ENCODE peak calls at places on chromosomes 7 and 10, in five cellular contexts. W, R, B, C and D are unnamed samples. For H3K9me3, the result is how much of the 10 kb centered on the place peaks cover.

GRCh38 chr10:73819513-73820093 is 8.2 kb upstream of the NDST2 start:
- DNase-seq in W (no peak), R (peak), B (no peak), C (no peak), D (peak)

GRCh38 chr10:97154789-97155188 is 31.0 kb downstream of the SLIT1 start:
- DNase-seq in W (no peak), R (no peak), B (no peak), C (no peak), D (no peak)

GRCh38 chr10:79055892-79056291 is 12.9 kb upstream of the ZMIZ1 start:
- DNase-seq in W (no peak), R (no peak), B (peak), C (no peak), D (peak)

GRCh38 chr10:125343118-125343752 is 182.9 kb upstream of the CTBP2 start:
- DNase-seq in W (no peak), R (no peak), B (no peak), C (no peak), D (no peak)

GRCh38 chr10:3401491-3401938 is 228.9 kb upstream of the PITRM1 start:
- DNase-seq in W (no peak), R (no peak), B (no peak), C (no peak), D (no peak)

GRCh38 chr7:33986951-33987948 is 81.9 kb downstream of the BMPER start:
- DNase-seq in W (no peak), R (no peak), B (no peak), C (peak), D (peak)

GRCh38 chr10:101263146-101263837 is 34.0 kb upstream of the LBX1 start:
- DNase-seq in W (no peak), R (no peak), B (no peak), C (no peak), D (no peak)

GRCh38 chr10:78471723-78472541 is 438.3 kb downstream of the RPS24 start:
- DNase-seq in W (no peak), R (no peak), B (peak), C (no peak), D (no peak)

GRCh38 chr10:48625013-48625412 is 20.1 kb upstream of the ARHGAP22 start:
- DNase-seq in W (no peak), R (no peak), B (no peak), C (no peak), D (no peak)

GRCh38 chr10:78960316-78960800 is 108.4 kb upstream of the ZMIZ1 start:
- DNase-seq in W (no peak), R (peak), B (peak), C (peak), D (peak)

GRCh38 chr10:93991596-93992284 is 2.0 kb upstream of the PLCE1 start:
- DNase-seq in W (no peak), R (peak), B (peak), C (no peak), D (peak)

DNA sequence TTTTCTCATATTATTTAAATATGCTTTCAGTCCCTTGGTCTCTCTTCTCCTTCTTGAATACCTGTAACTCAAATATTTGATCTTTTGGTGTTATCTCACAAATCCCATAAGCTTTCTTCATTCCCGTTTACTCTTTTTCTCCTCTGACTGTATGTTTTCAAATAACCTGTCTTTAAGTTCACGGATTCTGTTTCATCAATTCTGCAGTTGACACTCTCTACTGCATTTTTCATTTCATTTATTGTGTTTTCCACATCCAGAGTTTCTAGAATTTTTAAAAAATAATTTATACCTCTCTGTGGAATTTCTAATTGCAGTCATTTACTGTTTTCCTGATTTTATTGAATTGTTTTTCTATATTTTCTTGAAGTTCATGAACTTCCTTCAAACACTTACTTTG is 298.4 kb downstream of the PTPRN2 start:
- DNase-seq in W (no peak), R (no peak), B (no peak), C (no peak), D (no peak)
- H3K9me3 ChIP-seq in W (under half), R (half or more), B (under half), C (under half), D (under half)

GRCh38 chr7:44964384-44964830 is 14.4 kb downstream of the MYO1G start:
- DNase-seq in W (no peak), R (no peak), B (peak), C (no peak), D (no peak)

GRCh38 chr7:44961844-44962482 is 16.9 kb downstream of the MYO1G start:
- DNase-seq in W (no peak), R (no peak), B (peak), C (no peak), D (no peak)

GRCh38 chr7:44963526-44964290 is 15.1 kb downstream of the MYO1G start:
- DNase-seq in W (no peak), R (no peak), B (peak), C (no peak), D (no peak)

GRCh38 chr7:44964831-44965440 is 13.9 kb downstream of the MYO1G start:
- DNase-seq in W (no peak), R (no peak), B (peak), C (no peak), D (no peak)

GRCh38 chr7:44962483-44963251 is 16.1 kb downstream of the MYO1G start:
- DNase-seq in W (no peak), R (no peak), B (peak), C (no peak), D (no peak)
- H3K4me3 ChIP-seq in W (no peak), R (peak), B (no peak), C (peak), D (no peak)

GRCh38 chr7:141567465-141567864 is 16.3 kb downstream of the AGK start:
- DNase-seq in W (no peak), R (no peak), B (no peak), C (no peak), D (no peak)
- H3K9me3 ChIP-seq in W (under half), R (under half), B (under half), C (under half), D (under half)

GRCh38 chr10:33329178-33329577 is 5.3 kb downstream of the NRP1 start:
- DNase-seq in W (no peak), R (no peak), B (no peak), C (no peak), D (no peak)

GRCh38 chr10:33326897-33327296 is 7.6 kb downstream of the NRP1 start:
- DNase-seq in W (no peak), R (no peak), B (no peak), C (no peak), D (no peak)

GRCh38 chr10:33325929-33326328 is 8.5 kb downstream of the NRP1 start:
- DNase-seq in W (no peak), R (no peak), B (no peak), C (no peak), D (no peak)

GRCh38 chr10:33328253-33328652 is 6.2 kb downstream of the NRP1 start:
- DNase-seq in W (no peak), R (no peak), B (no peak), C (no peak), D (no peak)

GRCh38 chr10:33327750-33328149 is 6.7 kb downstream of the NRP1 start:
- DNase-seq in W (no peak), R (no peak), B (no peak), C (no peak), D (no peak)
- H3K4me3 ChIP-seq in W (no peak), R (peak), B (no peak), C (no peak), D (no peak)

GRCh38 chr7:64359543-64359942 is 45.8 kb downstream of the ZNF736 start:
- DNase-seq in W (no peak), R (no peak), B (no peak), C (no peak), D (no peak)
- H3K9me3 ChIP-seq in W (under half), R (half or more), B (under half), C (under half), D (half or more)

GRCh38 chr7:140655511-140656408 is 15.1 kb upstream of the DENND2A start:
- DNase-seq in W (no peak), R (no peak), B (peak), C (no peak), D (no peak)
- H3K4me3 ChIP-seq in W (no peak), R (peak), B (no peak), C (peak), D (no peak)

GRCh38 chr10:131691481-131692090 is 209.2 kb upstream of the PPP2R2D start:
- DNase-seq in W (no peak), R (no peak), B (peak), C (no peak), D (no peak)

GRCh38 chr10:131692176-131692575 is 208.6 kb upstream of the PPP2R2D start:
- DNase-seq in W (no peak), R (no peak), B (peak), C (no peak), D (no peak)

GRCh38 chr10:131694168-131694962 is 206.4 kb upstream of the PPP2R2D start:
- DNase-seq in W (no peak), R (no peak), B (peak), C (no peak), D (no peak)

GRCh38 chr10:131693766-131694165 is 207.0 kb upstream of the PPP2R2D start:
- DNase-seq in W (no peak), R (no peak), B (peak), C (no peak), D (no peak)

DNA sequence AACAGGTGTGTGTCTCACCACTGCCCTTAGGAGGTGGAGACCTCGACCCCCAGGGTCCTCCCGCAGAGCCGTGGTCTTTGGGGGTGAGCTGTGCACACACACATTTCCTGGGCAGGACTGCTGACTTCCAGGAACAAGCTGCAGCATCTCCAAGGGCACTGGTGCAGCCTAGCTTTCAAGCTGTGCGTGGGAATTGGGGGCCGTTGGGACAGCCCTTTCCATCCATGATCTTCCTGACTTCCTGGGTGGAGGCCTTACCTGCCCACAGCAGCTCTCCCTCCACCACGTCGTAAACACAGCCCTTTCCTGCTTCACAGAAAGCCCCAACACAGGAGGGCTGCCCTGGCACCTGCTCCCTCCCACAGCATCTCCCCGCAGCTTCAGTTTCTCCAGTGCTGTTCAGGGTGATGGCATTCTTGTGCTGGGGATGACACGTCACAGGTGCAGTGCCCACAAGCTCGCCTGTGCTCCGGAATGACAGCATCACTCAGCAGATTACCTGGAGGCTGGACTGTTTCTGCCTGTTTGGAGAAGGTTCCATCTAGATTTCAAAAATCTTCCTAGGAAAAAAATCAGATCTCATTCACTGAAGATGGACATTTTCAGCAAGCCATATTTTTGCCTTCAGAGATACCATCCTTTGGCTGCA is 208.0 kb upstream of the PPP2R2D start:
- DNase-seq in W (no peak), R (no peak), B (peak), C (no peak), D (no peak)
- H3K9me3 ChIP-seq in W (under half), R (under half), B (under half), C (under half), D (under half)

GRCh38 chr10:103153765-103154197 is 39.3 kb downstream of the NT5C2 start:
- DNase-seq in W (no peak), R (no peak), B (no peak), C (no peak), D (no peak)

GRCh38 chr10:103155485-103156085 is 37.5 kb downstream of the NT5C2 start:
- DNase-seq in W (no peak), R (no peak), B (no peak), C (no peak), D (no peak)

GRCh38 chr10:103154464-103155299 is 38.4 kb downstream of the NT5C2 start:
- DNase-seq in W (no peak), R (no peak), B (no peak), C (no peak), D (no peak)

GRCh38 chr10:103149991-103150622 is 43.0 kb downstream of the NT5C2 start:
- DNase-seq in W (no peak), R (no peak), B (no peak), C (no peak), D (no peak)

GRCh38 chr10:103153302-103153759 is 39.7 kb downstream of the NT5C2 start:
- DNase-seq in W (no peak), R (no peak), B (no peak), C (no peak), D (no peak)
- H3K4me3 ChIP-seq in W (no peak), R (peak), B (no peak), C (no peak), D (no peak)